ENCODE peak calls at places on chromosomes 16 and 17, in four cellular contexts. E is K562, H is stomach, I is GM23338. K is an unnamed sample. For H3K4me1, the result is how much of the 10 kb centered on the place peaks cover.

GRCh38 chr16:1105888-1106620 is 10.0 kb upstream of the C1QTNF8 start:
- DNase-seq in I (peak), E (peak), H (peak), K (peak)

GRCh38 chr16:4507588-4508345 is 30.8 kb downstream of the CDIP1 start:
- DNase-seq in E (no peak), I (no peak), H (no peak), K (no peak)

GRCh38 chr17:13584701-13585080 is 17.0 kb downstream of the HS3ST3A1 start:
- DNase-seq in I (no peak), H (no peak), E (no peak), K (no peak)

GRCh38 chr16:71754108-71754507 is 29.6 kb upstream of the PHLPP2 start:
- DNase-seq in E (no peak), I (no peak), H (no peak), K (no peak)

GRCh38 chr16:57498031-57498430 is 11.7 kb upstream of the DOK4 start:
- DNase-seq in E (no peak), H (no peak), I (no peak), K (no peak)

GRCh38 chr16:24728891-24729242 is 584 bp upstream of the TNRC6A start:
- DNase-seq in E (no peak), H (no peak), I (no peak), K (no peak)

GRCh38 chr17:1529863-1530262 is 13.5 kb upstream of the INPP5K start:
- DNase-seq in I (no peak), H (no peak), E (no peak), K (no peak)

GRCh38 chr17:82334622-82335394 is 1.2 kb upstream of the SECTM1 start:
- DNase-seq in H (no peak), E (no peak), I (no peak), K (peak)

GRCh38 chr17:76276461-76277299 is 11.5 kb downstream of the UBALD2 start:
- DNase-seq in H (no peak), E (no peak), I (no peak), K (no peak)

GRCh38 chr16:4519274-4520058 is 19.1 kb downstream of the CDIP1 start:
- DNase-seq in E (no peak), H (no peak), I (no peak), K (no peak)

GRCh38 chr16:47056704-47057630 is 83.5 kb upstream of the DNAJA2 start:
- DNase-seq in H (no peak), E (no peak), I (no peak), K (no peak)

GRCh38 chr16:77169650-77170236 is 21.2 kb upstream of the MON1B start:
- DNase-seq in E (peak), I (peak), H (peak), K (no peak)

GRCh38 chr17:35807371-35808144 is 1.7 kb upstream of the TAF15 start:
- DNase-seq in E (no peak), I (no peak), H (no peak), K (no peak)

GRCh38 chr17:66275651-66276050 is 26.8 kb upstream of the PRKCA start:
- DNase-seq in I (no peak), H (peak), E (no peak), K (peak)

GRCh38 chr16:15575293-15576049 is 67.5 kb downstream of the MARF1 start:
- DNase-seq in I (no peak), H (no peak), E (peak), K (no peak)

GRCh38 chr17:45409659-45410076 is 23.0 kb downstream of the ARHGAP27 start:
- DNase-seq in E (no peak), H (no peak), I (no peak), K (no peak)

GRCh38 chr17:65154770-65155589 is 17.8 kb downstream of the RGS9 start:
- DNase-seq in H (no peak), I (no peak), E (no peak), K (no peak)

GRCh38 chr17:77427471-77427991 is 286.8 kb downstream of the SEC14L1 start:
- DNase-seq in E (no peak), H (no peak), I (no peak), K (no peak)

GRCh38 chr17:79549111-79549915 is 61.5 kb downstream of the RBFOX3 start:
- DNase-seq in I (peak), H (no peak), E (no peak), K (no peak)

GRCh38 chr16:20851601-20852000 is 45.3 kb downstream of the REXO5 start:
- DNase-seq in H (peak), I (no peak), E (no peak), K (peak)

GRCh38 chr16:4624015-4624826 is at the start of gene MGRN1:
- DNase-seq in E (peak), H (peak), I (peak), K (peak)

GRCh38 chr17:55056530-55056929 is 88.0 kb downstream of the STXBP4 start:
- DNase-seq in E (no peak), I (peak), H (peak), K (peak)

GRCh38 chr16:50651835-50652438 is 29.2 kb downstream of the SNX20 start:
- DNase-seq in H (no peak), E (peak), I (no peak), K (no peak)

GRCh38 chr16:86343111-86343642 is 167.2 kb upstream of the FOXF1 start:
- DNase-seq in I (no peak), E (no peak), H (peak), K (peak)

GRCh38 chr16:20331635-20332034 is 4.3 kb upstream of the GP2 start:
- DNase-seq in I (no peak), H (no peak), E (no peak), K (no peak)

GRCh38 chr17:3802461-3803307 is 1.7 kb upstream of the ITGAE start:
- DNase-seq in H (no peak), I (no peak), E (no peak), K (peak)

GRCh38 chr17:81703747-81704654 is 834 bp downstream of the MRPL12 start:
- DNase-seq in H (no peak), I (no peak), E (no peak), K (no peak)

GRCh38 chr16:58345574-58346354 is 46.5 kb upstream of the GINS3 start:
- DNase-seq in E (no peak), H (no peak), I (no peak), K (no peak)

GRCh38 chr17:30372755-30373154 is 6.0 kb upstream of the CPD start:
- DNase-seq in I (peak), E (peak), H (no peak), K (no peak)

GRCh38 chr17:37743875-37744632 is 805 bp downstream of the HNF1B start:
- DNase-seq in E (no peak), I (peak), H (peak), K (peak)

GRCh38 chr16:3152273-3153076 is 17.6 kb downstream of the ZNF213 start:
- DNase-seq in E (peak), H (peak), I (peak), K (peak)
- TF ChIP-seq CTCF in E (peak), H (no peak), I (peak), K (no peak)

DNA sequence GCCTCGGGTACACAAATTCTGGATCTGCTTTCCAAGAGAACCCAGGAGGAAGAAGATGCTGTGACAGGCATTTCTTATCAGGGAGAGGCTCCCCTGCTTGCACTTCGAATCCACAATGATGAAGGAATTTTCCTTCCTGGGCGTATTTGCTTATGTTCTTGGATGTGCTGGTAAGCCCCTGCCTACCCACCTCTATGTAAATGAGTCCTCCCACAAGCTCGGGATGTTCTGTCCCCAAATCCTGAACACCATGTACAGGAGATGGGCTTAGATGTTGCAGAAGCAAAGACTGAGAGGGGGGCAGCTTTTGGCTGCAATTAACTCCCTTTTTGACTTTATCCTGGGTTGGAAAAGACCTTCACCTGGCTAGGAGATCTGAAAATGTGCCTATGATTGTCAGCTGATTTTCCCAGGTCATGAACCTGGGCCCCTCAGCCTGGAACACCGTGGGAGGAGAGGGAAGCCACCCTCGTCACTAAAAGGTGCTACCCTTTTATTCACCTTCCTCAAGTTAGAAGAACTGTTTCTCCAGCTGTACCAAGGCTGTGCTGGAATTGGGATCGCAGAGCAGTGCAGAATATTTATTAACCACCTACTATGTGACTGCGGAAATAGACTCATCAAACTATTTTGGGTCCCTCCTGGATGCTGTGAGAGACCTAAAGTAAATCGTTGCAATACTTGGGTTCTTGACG is 150.1 kb downstream of the RBFOX1 start:
- DNase-seq in E (no peak), I (no peak), H (no peak), K (no peak)
- TF ChIP-seq POLR2AphosphoS5 in E (no peak), I (no peak), H (no peak), K (no peak)

GRCh38 chr17:63433746-63434591 is 12.1 kb downstream of the CYB561 start:
- DNase-seq in H (peak), I (no peak), E (no peak), K (peak)
- H3K4me1 ChIP-seq in H (half or more), I (under half), E (half or more), K (under half)

GRCh38 chr16:84239186-84239790 is 524 bp downstream of the KCNG4 start:
- DNase-seq in H (no peak), I (no peak), E (no peak), K (no peak)

GRCh38 chr16:84243732-84244131 is 3.9 kb upstream of the KCNG4 start:
- DNase-seq in H (no peak), E (peak), I (no peak), K (no peak)

GRCh38 chr16:84239910-84240309 is at the start of gene KCNG4:
- DNase-seq in H (no peak), E (no peak), I (no peak), K (no peak)

GRCh38 chr16:84240455-84240854 is 643 bp upstream of the KCNG4 start:
- DNase-seq in H (no peak), E (no peak), I (no peak), K (no peak)

DNA sequence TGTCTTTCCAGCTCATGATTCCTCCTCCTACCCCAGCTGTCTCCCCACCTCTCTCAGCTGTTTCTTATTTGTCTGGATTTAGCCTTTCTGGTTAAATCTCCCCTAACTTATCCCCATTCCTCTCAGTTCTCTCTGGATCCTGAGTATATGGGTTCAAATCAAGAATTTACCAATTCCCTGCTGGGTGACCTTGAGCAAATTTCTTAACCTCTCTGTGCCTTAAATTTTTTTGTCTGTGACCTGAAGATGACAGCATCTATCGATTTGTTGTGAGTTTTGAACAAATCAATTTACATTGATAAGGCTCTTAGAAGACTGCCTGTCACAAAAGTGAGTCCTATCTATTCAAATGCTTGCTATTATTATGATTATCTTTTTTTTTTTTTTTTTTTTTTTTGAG is 2.0 kb upstream of the KCNG4 start:
- DNase-seq in H (no peak), E (no peak), I (no peak), K (no peak)
- TF ChIP-seq CTCF in H (no peak), E (no peak), I (no peak), K (no peak)

GRCh38 chr16:70736454-70737376 is 50.9 kb upstream of the MTSS2 start:
- DNase-seq in H (no peak), E (no peak), I (peak), K (no peak)

GRCh38 chr16:70739389-70739788 is 53.5 kb upstream of the MTSS2 start:
- DNase-seq in I (no peak), E (no peak), H (no peak), K (no peak)

GRCh38 chr16:70738083-70738977 is 52.5 kb upstream of the MTSS2 start:
- DNase-seq in H (peak), E (peak), I (peak), K (peak)

GRCh38 chr16:70735141-70735979 is 49.5 kb upstream of the MTSS2 start:
- DNase-seq in I (peak), E (no peak), H (no peak), K (no peak)

GRCh38 chr16:70737377-70738082 is 51.7 kb upstream of the MTSS2 start:
- DNase-seq in I (no peak), H (peak), E (no peak), K (peak)
- TF ChIP-seq POLR2AphosphoS5 in I (no peak), H (peak), E (no peak), K (peak)

K was measured in prostate gland.